ENCODE peak calls at places on chromosomes 11 and 22, in ten cellular contexts. V is NCI-H1105, G is NAMALWA, Y is GM20000, O is thoracic aorta, K is sigmoid colon, I is AG08395, H is T-helper 2 cell, W is osteocyte, B is left colon. C is an unnamed sample.

GRCh38 chr22:19641254-19641982 is 72.9 kb upstream of the SEPTIN5 start:
- DNase-seq in H (no peak), B (peak), I (no peak), G (no peak), V (no peak), O (no peak), K (no peak), W (no peak), Y (no peak), C (no peak)

GRCh38 chr11:102620858-102621561 is 4.1 kb downstream of the MMP20 start:
- DNase-seq in G (no peak), W (no peak), Y (no peak), K (no peak), V (no peak), H (no peak), B (no peak), I (no peak), O (no peak), C (no peak)

GRCh38 chr22:23364389-23364788 is 184.1 kb downstream of the BCR start:
- DNase-seq in W (no peak), B (no peak), G (no peak), K (no peak), H (no peak), V (no peak), Y (no peak), I (no peak), O (no peak), C (no peak)

GRCh38 chr22:46843691-46844297 is 81.3 kb downstream of the TBC1D22A start:
- DNase-seq in I (peak), V (no peak), H (no peak), B (no peak), G (no peak), Y (no peak), K (no peak), W (no peak), O (no peak), C (no peak)

GRCh38 chr11:35272391-35272821 is 133.4 kb downstream of the CD44 start:
- DNase-seq in H (peak), W (no peak), V (no peak), O (no peak), B (no peak), G (no peak), Y (peak), K (no peak), I (no peak), C (no peak)

GRCh38 chr11:77213029-77213579 is 85.1 kb downstream of the MYO7A start:
- DNase-seq in G (no peak), W (no peak), O (no peak), V (no peak), Y (no peak), H (no peak), K (no peak), B (no peak), I (no peak), C (no peak)

GRCh38 chr11:57798905-57799559 is 37.4 kb downstream of the CTNND1 start:
- DNase-seq in H (no peak), V (no peak), O (no peak), Y (no peak), I (peak), W (no peak), K (no peak), G (no peak), B (peak), C (no peak)

GRCh38 chr11:72373163-72373562 is 61.2 kb downstream of the CLPB start:
- DNase-seq in K (no peak), O (no peak), I (no peak), G (no peak), Y (no peak), B (no peak), W (peak), H (no peak), V (peak), C (no peak)

GRCh38 chr11:72227316-72228228 is 3.0 kb downstream of the INPPL1 start:
- DNase-seq in I (no peak), K (peak), Y (no peak), V (peak), O (no peak), B (no peak), W (peak), G (no peak), H (no peak), C (no peak)

GRCh38 chr11:71078482-71078881 is 173.9 kb downstream of the SHANK2 start:
- DNase-seq in K (no peak), O (no peak), H (no peak), W (no peak), I (no peak), Y (no peak), G (peak), V (peak), B (no peak), C (no peak)

GRCh38 chr11:119783466-119784400 is 54.7 kb upstream of the NECTIN1 start:
- DNase-seq in V (no peak), H (no peak), O (no peak), I (no peak), K (no peak), Y (no peak), G (no peak), B (no peak), W (no peak), C (no peak)

GRCh38 chr11:71251761-71252433 is 480 bp downstream of the SHANK2 start:
- DNase-seq in G (peak), V (peak), Y (peak), O (no peak), I (no peak), H (no peak), B (peak), W (no peak), K (no peak), C (no peak)

GRCh38 chr11:5369793-5370192 is 13.8 kb upstream of the OR51M1 start:
- DNase-seq in O (no peak), Y (peak), I (peak), V (no peak), W (no peak), H (no peak), G (peak), K (no peak), B (no peak), C (peak)

GRCh38 chr11:47593934-47594855 is at the start of gene C1QTNF4:
- DNase-seq in H (no peak), W (no peak), O (no peak), K (no peak), Y (no peak), G (no peak), I (no peak), V (no peak), B (no peak), C (no peak)

C was measured in SW 1271.